ENCODE peak calls at places on chromosomes 12 and 14, in nine cellular contexts. One of them, this sample, is unnamed.

GRCh38 chr12:122366685-122367475 is 55.6 kb downstream of the CLIP1 start:
- DNase-seq in stomach: no peak
- DNase-seq in RPMI7951: peak
- DNase-seq in KG1: no peak
- DNase-seq in CD8-positive, alpha-beta memory T cell: no peak
- DNase-seq in lower leg skin: peak
- DNase-seq in left colon: peak
- DNase-seq in GM12865: no peak
- DNase-seq in activated CD4-positive, CD25-positive, alpha-beta regulatory T cell treated with anti-CD3 and anti-CD28 coated beads, Interleukin-2, amount 50 U/mL, for 16 hours: no peak
- DNase-seq in this sample: no peak

GRCh38 chr12:113040722-113041168 is 15.8 kb upstream of the DTX1 start:
- DNase-seq in stomach: peak
- DNase-seq in lower leg skin: peak
- DNase-seq in KG1: no peak
- DNase-seq in RPMI7951: peak
- DNase-seq in activated CD4-positive, CD25-positive, alpha-beta regulatory T cell treated with anti-CD3 and anti-CD28 coated beads, Interleukin-2, amount 50 U/mL, for 16 hours: no peak
- DNase-seq in CD8-positive, alpha-beta memory T cell: no peak
- DNase-seq in left colon: peak
- DNase-seq in GM12865: no peak
- DNase-seq in this sample: peak

GRCh38 chr12:131773582-131774221 is 54.5 kb upstream of the MMP17 start:
- DNase-seq in RPMI7951: no peak
- DNase-seq in activated CD4-positive, CD25-positive, alpha-beta regulatory T cell treated with anti-CD3 and anti-CD28 coated beads, Interleukin-2, amount 50 U/mL, for 16 hours: no peak
- DNase-seq in left colon: no peak
- DNase-seq in GM12865: peak
- DNase-seq in KG1: no peak
- DNase-seq in stomach: no peak
- DNase-seq in CD8-positive, alpha-beta memory T cell: no peak
- DNase-seq in lower leg skin: no peak
- DNase-seq in this sample: no peak

GRCh38 chr14:28707814-28708213 is 58.8 kb upstream of the FOXG1 start:
- DNase-seq in RPMI7951: peak
- DNase-seq in activated CD4-positive, CD25-positive, alpha-beta regulatory T cell treated with anti-CD3 and anti-CD28 coated beads, Interleukin-2, amount 50 U/mL, for 16 hours: no peak
- DNase-seq in lower leg skin: no peak
- DNase-seq in stomach: no peak
- DNase-seq in CD8-positive, alpha-beta memory T cell: no peak
- DNase-seq in GM12865: no peak
- DNase-seq in left colon: no peak
- DNase-seq in KG1: no peak
- DNase-seq in this sample: no peak

GRCh38 chr12:126668538-126668937 is 1598.4 kb upstream of the TMEM132C start:
- DNase-seq in stomach: no peak
- DNase-seq in left colon: no peak
- DNase-seq in activated CD4-positive, CD25-positive, alpha-beta regulatory T cell treated with anti-CD3 and anti-CD28 coated beads, Interleukin-2, amount 50 U/mL, for 16 hours: no peak
- DNase-seq in GM12865: no peak
- DNase-seq in RPMI7951: peak
- DNase-seq in CD8-positive, alpha-beta memory T cell: no peak
- DNase-seq in KG1: no peak
- DNase-seq in lower leg skin: no peak
- DNase-seq in this sample: no peak

GRCh38 chr14:23580948-23581281 is 2.3 kb upstream of the JPH4 start:
- DNase-seq in GM12865: no peak
- DNase-seq in left colon: no peak
- DNase-seq in KG1: no peak
- DNase-seq in activated CD4-positive, CD25-positive, alpha-beta regulatory T cell treated with anti-CD3 and anti-CD28 coated beads, Interleukin-2, amount 50 U/mL, for 16 hours: no peak
- DNase-seq in CD8-positive, alpha-beta memory T cell: no peak
- DNase-seq in stomach: peak
- DNase-seq in lower leg skin: peak
- DNase-seq in RPMI7951: no peak
- DNase-seq in this sample: no peak

GRCh38 chr12:124422142-124422569 is 127.3 kb downstream of the RFLNA start:
- DNase-seq in lower leg skin: no peak
- DNase-seq in CD8-positive, alpha-beta memory T cell: no peak
- DNase-seq in RPMI7951: no peak
- DNase-seq in left colon: peak
- DNase-seq in stomach: peak
- DNase-seq in KG1: no peak
- DNase-seq in GM12865: no peak
- DNase-seq in activated CD4-positive, CD25-positive, alpha-beta regulatory T cell treated with anti-CD3 and anti-CD28 coated beads, Interleukin-2, amount 50 U/mL, for 16 hours: no peak
- DNase-seq in this sample: no peak

GRCh38 chr14:57066887-57067513 is 201.7 kb downstream of the EXOC5 start:
- DNase-seq in left colon: no peak
- DNase-seq in KG1: peak
- DNase-seq in lower leg skin: no peak
- DNase-seq in RPMI7951: peak
- DNase-seq in GM12865: peak
- DNase-seq in activated CD4-positive, CD25-positive, alpha-beta regulatory T cell treated with anti-CD3 and anti-CD28 coated beads, Interleukin-2, amount 50 U/mL, for 16 hours: no peak
- DNase-seq in CD8-positive, alpha-beta memory T cell: no peak
- DNase-seq in stomach: peak
- DNase-seq in this sample: no peak

GRCh38 chr14:81784084-81784483 is 250.4 kb upstream of the SEL1L start:
- DNase-seq in stomach: no peak
- DNase-seq in RPMI7951: no peak
- DNase-seq in GM12865: no peak
- DNase-seq in CD8-positive, alpha-beta memory T cell: no peak
- DNase-seq in KG1: no peak
- DNase-seq in activated CD4-positive, CD25-positive, alpha-beta regulatory T cell treated with anti-CD3 and anti-CD28 coated beads, Interleukin-2, amount 50 U/mL, for 16 hours: no peak
- DNase-seq in lower leg skin: no peak
- DNase-seq in left colon: no peak
- DNase-seq in this sample: no peak

GRCh38 chr14:104824353-104824997 is 23.6 kb downstream of the ZBTB42 start:
- DNase-seq in KG1: no peak
- DNase-seq in GM12865: no peak
- DNase-seq in lower leg skin: no peak
- DNase-seq in left colon: peak
- DNase-seq in activated CD4-positive, CD25-positive, alpha-beta regulatory T cell treated with anti-CD3 and anti-CD28 coated beads, Interleukin-2, amount 50 U/mL, for 16 hours: no peak
- DNase-seq in RPMI7951: no peak
- DNase-seq in CD8-positive, alpha-beta memory T cell: no peak
- DNase-seq in stomach: no peak
- DNase-seq in this sample: no peak

GRCh38 chr14:68666206-68666730 is 126.6 kb downstream of the ZFP36L1 start:
- DNase-seq in stomach: no peak
- DNase-seq in CD8-positive, alpha-beta memory T cell: no peak
- DNase-seq in activated CD4-positive, CD25-positive, alpha-beta regulatory T cell treated with anti-CD3 and anti-CD28 coated beads, Interleukin-2, amount 50 U/mL, for 16 hours: no peak
- DNase-seq in GM12865: peak
- DNase-seq in KG1: no peak
- DNase-seq in left colon: no peak
- DNase-seq in RPMI7951: no peak
- DNase-seq in lower leg skin: no peak
- DNase-seq in this sample: no peak

GRCh38 chr12:109612975-109613502 is 39.4 kb downstream of the MVK start:
- DNase-seq in lower leg skin: no peak
- DNase-seq in CD8-positive, alpha-beta memory T cell: no peak
- DNase-seq in RPMI7951: peak
- DNase-seq in left colon: no peak
- DNase-seq in KG1: no peak
- DNase-seq in activated CD4-positive, CD25-positive, alpha-beta regulatory T cell treated with anti-CD3 and anti-CD28 coated beads, Interleukin-2, amount 50 U/mL, for 16 hours: no peak
- DNase-seq in GM12865: peak
- DNase-seq in stomach: no peak
- DNase-seq in this sample: no peak

GRCh38 chr14:51094282-51094821 is 553 bp downstream of the TRIM9 start:
- DNase-seq in left colon: no peak
- DNase-seq in stomach: no peak
- DNase-seq in RPMI7951: no peak
- DNase-seq in KG1: no peak
- DNase-seq in GM12865: no peak
- DNase-seq in activated CD4-positive, CD25-positive, alpha-beta regulatory T cell treated with anti-CD3 and anti-CD28 coated beads, Interleukin-2, amount 50 U/mL, for 16 hours: no peak
- DNase-seq in CD8-positive, alpha-beta memory T cell: no peak
- DNase-seq in lower leg skin: peak
- DNase-seq in this sample: no peak

GRCh38 chr14:54881235-54881760 is 21.3 kb downstream of the GCH1 start:
- DNase-seq in activated CD4-positive, CD25-positive, alpha-beta regulatory T cell treated with anti-CD3 and anti-CD28 coated beads, Interleukin-2, amount 50 U/mL, for 16 hours: no peak
- DNase-seq in left colon: no peak
- DNase-seq in stomach: no peak
- DNase-seq in KG1: no peak
- DNase-seq in GM12865: peak
- DNase-seq in CD8-positive, alpha-beta memory T cell: no peak
- DNase-seq in lower leg skin: peak
- DNase-seq in RPMI7951: peak
- DNase-seq in this sample: peak

This sample was measured in esophagus muscularis mucosa.